ENCODE peak calls at places on chromosomes 12 and 14, in four cellular contexts. K, F, L and E are unnamed samples.

GRCh38 chr14:29311983-29312382 is 545.4 kb downstream of the FOXG1 start:
- DNase-seq in K (no peak), L (no peak), F (no peak), E (no peak)

GRCh38 chr12:31308116-31308515 is 17.8 kb downstream of the SINHCAF start:
- DNase-seq in F (no peak), K (no peak), L (no peak), E (no peak)

GRCh38 chr14:87108726-87109125 is 884.3 kb downstream of the GALC start:
- DNase-seq in F (no peak), K (no peak), L (no peak), E (no peak)

GRCh38 chr12:56332512-56333196 is 1.1 kb downstream of the PAN2 start:
- DNase-seq in L (no peak), K (no peak), F (peak; percentile 32), E (no peak)

GRCh38 chr14:58298880-58299664 is 717 bp downstream of the ARID4A start:
- DNase-seq in L (no peak), F (peak; percentile 31), K (peak; percentile 29), E (no peak)

GRCh38 chr14:82642425-82642824 is 1108.8 kb upstream of the SEL1L start:
- DNase-seq in K (no peak), L (no peak), F (peak; percentile 23), E (no peak)

GRCh38 chr14:87869619-87870583 is 123.1 kb downstream of the GALC start:
- DNase-seq in K (no peak), F (no peak), L (no peak), E (no peak)

GRCh38 chr14:96122496-96122895 is 82.1 kb upstream of the BDKRB2 start:
- DNase-seq in F (no peak), L (no peak), K (no peak), E (no peak)

GRCh38 chr14:100586520-100587247 is 533 bp downstream of the BEGAIN start:
- DNase-seq in F (peak; percentile 41), L (no peak), K (no peak), E (peak; percentile 15)

GRCh38 chr12:121452356-121453021 is 52.6 kb downstream of the RNF34 start:
- DNase-seq in L (no peak), F (no peak), K (no peak), E (no peak)

GRCh38 chr14:85437143-85437542 is 92.8 kb upstream of the FLRT2 start:
- DNase-seq in L (no peak), F (no peak), K (no peak), E (no peak)

GRCh38 chr12:24991209-24992049 is 42.5 kb upstream of the BCAT1 start:
- DNase-seq in F (peak; percentile 66), L (peak; percentile 65), K (no peak), E (no peak)

GRCh38 chr14:20754308-20754707 is 8.6 kb downstream of the EDDM3A start:
- DNase-seq in L (no peak), F (no peak), K (no peak), E (no peak)

GRCh38 chr12:25388216-25388615 is 137.5 kb upstream of the KRAS start:
- DNase-seq in L (no peak), F (no peak), K (peak; percentile 17), E (no peak)

GRCh38 chr14:47276931-47277330 is 398.5 kb downstream of the MDGA2 start:
- DNase-seq in K (no peak), L (no peak), F (no peak), E (no peak)

GRCh38 chr12:51666696-51667095 is 75.7 kb downstream of the SCN8A start:
- DNase-seq in K (no peak), F (no peak), L (no peak), E (no peak)

GRCh38 chr14:69084023-69084422 is 68.9 kb downstream of the DCAF5 start:
- DNase-seq in L (no peak), F (no peak), K (no peak), E (no peak)

DNA sequence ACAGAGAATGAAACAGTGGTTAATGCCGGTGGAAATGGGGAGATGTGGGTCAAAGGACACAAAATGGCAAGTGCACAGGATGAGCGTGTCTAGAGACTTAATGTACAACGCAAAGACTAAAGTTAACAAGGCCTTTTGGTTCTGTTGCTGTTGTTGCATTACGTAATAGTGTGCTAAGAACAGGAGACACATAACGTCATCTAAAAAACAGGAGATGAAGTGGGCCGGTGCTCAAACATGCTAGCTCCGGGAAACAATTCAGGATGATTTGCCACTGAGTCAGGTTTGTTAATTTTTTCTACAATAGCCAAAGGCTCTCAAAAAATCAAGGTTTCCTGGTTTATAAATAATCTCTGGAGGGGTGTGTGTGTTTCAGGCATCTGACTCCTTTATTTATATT is 55.5 kb downstream of the ETV6 start:
- DNase-seq in L (no peak), F (no peak), K (no peak), E (no peak)
- TF ChIP-seq POLR2AphosphoS5 in L (no peak), F (no peak), K (no peak), E (no peak)

GRCh38 chr12:3600039-3600720 is 109.2 kb downstream of the PRMT8 start:
- DNase-seq in K (no peak), L (no peak), F (peak; percentile 70), E (no peak)
- TF ChIP-seq SPI1 in K (no peak), L (no peak), F (no peak), E (no peak)

DNA sequence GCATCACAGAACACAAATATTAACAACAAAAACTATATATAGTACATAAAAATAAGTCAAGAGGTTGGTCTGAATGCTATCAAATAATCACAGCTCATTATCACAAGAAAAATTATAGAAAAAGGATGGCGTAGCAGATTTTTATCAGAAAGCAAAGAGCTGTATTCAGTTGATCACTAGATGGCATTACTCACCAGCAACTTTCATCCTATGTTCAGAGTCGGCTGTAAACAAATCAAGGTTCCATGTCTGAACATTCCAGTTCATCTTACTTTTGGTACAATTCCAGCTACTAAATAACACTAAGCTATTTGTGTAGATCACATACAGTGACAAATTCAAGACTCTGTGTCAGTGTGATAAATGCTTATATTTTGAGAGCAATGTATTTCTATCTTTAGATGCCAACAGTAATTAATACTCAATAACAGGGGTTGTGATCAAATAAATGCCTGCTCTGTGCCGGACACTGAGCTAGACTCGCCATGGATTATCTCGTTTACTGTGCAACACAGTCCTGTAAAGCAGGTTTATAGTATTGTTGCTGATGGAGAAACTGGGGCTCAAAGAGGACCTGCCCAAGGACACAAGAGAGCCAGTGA is 30.1 kb downstream of the NRDE2 start:
- DNase-seq in L (no peak), F (peak; percentile 6), K (no peak), E (no peak)
- TF ChIP-seq POLR2AphosphoS5 in L (no peak), F (no peak), K (no peak), E (no peak)

DNA sequence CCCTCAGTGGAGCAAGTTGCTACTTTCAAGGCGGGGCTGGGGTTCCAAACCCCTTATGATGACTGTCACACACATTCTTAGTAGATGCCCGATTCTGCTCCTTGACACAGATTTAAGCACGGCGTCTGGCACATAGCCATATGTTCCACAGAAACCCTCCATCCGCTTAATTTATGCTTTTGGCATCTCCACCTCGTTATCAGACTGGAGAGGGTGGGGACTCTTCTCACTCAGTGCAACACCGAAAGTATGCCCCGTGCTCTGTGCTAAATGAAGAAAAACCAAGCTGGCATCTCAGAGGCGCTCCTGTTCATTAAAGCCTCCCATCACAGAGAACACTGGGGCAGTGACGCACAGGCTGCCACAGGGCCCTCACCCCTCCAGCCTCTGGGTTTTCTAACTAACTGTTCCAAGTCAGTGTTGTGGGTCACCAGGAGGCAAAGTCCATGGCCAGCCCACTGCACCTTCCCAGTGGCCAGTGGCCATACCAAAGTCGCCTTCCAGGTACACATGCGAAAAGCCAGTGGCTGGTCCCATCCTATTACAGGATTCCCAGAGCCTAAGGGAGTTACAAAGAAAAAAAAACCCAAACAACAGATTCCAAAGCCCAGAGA is 27.3 kb downstream of the CCDC88C start:
- DNase-seq in F (no peak), L (no peak), K (no peak), E (no peak)
- TF ChIP-seq SPI1 in F (no peak), L (no peak), K (no peak), E (no peak)

DNA sequence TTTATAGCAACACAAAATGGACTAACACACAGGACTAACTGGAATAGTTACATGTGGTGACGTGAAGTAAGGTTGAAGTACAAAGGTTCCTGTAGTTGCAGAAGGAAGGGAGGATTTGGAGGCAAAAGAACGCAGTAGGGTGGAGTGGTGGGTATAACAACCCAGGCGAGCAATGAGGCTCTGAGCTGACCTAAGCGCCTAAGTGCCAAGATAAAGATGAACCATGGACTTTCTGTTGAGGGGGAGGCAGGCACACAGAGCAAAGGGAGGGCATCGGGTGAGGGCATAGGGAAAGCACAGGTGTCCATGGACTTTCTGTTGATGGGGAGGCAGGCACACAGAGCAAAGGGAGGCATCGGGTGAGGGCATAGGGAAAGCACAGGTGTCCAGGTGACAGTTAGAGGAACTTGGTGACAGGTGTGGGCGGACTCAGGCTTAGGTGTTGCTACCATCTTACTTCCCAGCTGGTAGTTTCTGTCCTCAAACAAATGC is 15.2 kb downstream of the SCNN1A start:
- DNase-seq in K (no peak), L (no peak), F (no peak), E (no peak)
- TF ChIP-seq POLR2AphosphoS5 in K (no peak), L (no peak), F (no peak), E (no peak)

GRCh38 chr12:115640929-115641328 is 636.6 kb downstream of the MED13L start:
- DNase-seq in K (no peak), L (no peak), F (no peak), E (no peak)

GRCh38 chr12:115639667-115640012 is 637.9 kb downstream of the MED13L start:
- DNase-seq in K (no peak), F (no peak), L (no peak), E (no peak)

GRCh38 chr12:115636546-115636945 is 640.9 kb downstream of the MED13L start:
- DNase-seq in F (no peak), L (no peak), K (no peak), E (no peak)

GRCh38 chr12:115638753-115639666 is 638.5 kb downstream of the MED13L start:
- DNase-seq in K (no peak), F (no peak), L (no peak), E (no peak)
- TF ChIP-seq SPI1 in K (no peak), F (no peak), L (no peak), E (no peak)

GRCh38 chr12:608921-609320 is 54.3 kb downstream of the NINJ2 start:
- DNase-seq in F (no peak), K (no peak), L (no peak), E (no peak)
- TF ChIP-seq POLR2AphosphoS5 in F (no peak), K (no peak), L (no peak), E (no peak)

GRCh38 chr14:103846008-103846568 is 1.3 kb downstream of the PPP1R13B start:
- DNase-seq in K (no peak), L (no peak), F (no peak), E (no peak)

GRCh38 chr14:103847954-103848719 is 762 bp upstream of the PPP1R13B start:
- DNase-seq in K (no peak), F (peak; percentile 15), L (no peak), E (no peak)

GRCh38 chr14:103847439-103847953 is at the start of gene PPP1R13B:
- DNase-seq in K (peak; percentile 98), F (peak; percentile 88), L (peak; percentile 40), E (peak; percentile 76)

GRCh38 chr14:103845327-103845726 is 2.0 kb downstream of the PPP1R13B start:
- DNase-seq in L (no peak), F (no peak), K (no peak), E (no peak)

GRCh38 chr14:103846569-103847438 is 571 bp downstream of the PPP1R13B start:
- DNase-seq in L (no peak), K (peak; percentile 53), F (peak; percentile 12), E (peak; percentile 25)
- TF ChIP-seq SPI1 in L (no peak), K (no peak), F (no peak), E (no peak)